ENCODE peak calls at places on chromosomes 13 and 19, in six cellular contexts. One of them, this sample, is unnamed. For H3K79me2 and H3K4me1, the result is how much of the 10 kb centered on the place peaks cover.

GRCh38 chr19:35216026-35216832 is 12.3 kb downstream of the FAM187B start:
- DNase-seq in K562: no peak
- DNase-seq in SK-N-SH: no peak
- DNase-seq in HCT116: no peak
- DNase-seq in HepG2: no peak
- DNase-seq in GM12878: no peak
- DNase-seq in this sample: no peak

GRCh38 chr19:51602189-51602854 is 27.9 kb downstream of the SIGLEC5 start:
- DNase-seq in HCT116: no peak
- DNase-seq in SK-N-SH: no peak
- DNase-seq in GM12878: no peak
- DNase-seq in HepG2: no peak
- DNase-seq in K562: no peak
- DNase-seq in this sample: peak

GRCh38 chr13:21684576-21684975 is 13.7 kb downstream of the FGF9 start:
- DNase-seq in HCT116: no peak
- DNase-seq in K562: no peak
- DNase-seq in GM12878: no peak
- DNase-seq in SK-N-SH: no peak
- DNase-seq in HepG2: no peak
- DNase-seq in this sample: no peak

GRCh38 chr13:79810671-79811070 is 329.7 kb downstream of the NDFIP2 start:
- DNase-seq in SK-N-SH: no peak
- DNase-seq in GM12878: no peak
- DNase-seq in K562: no peak
- DNase-seq in HCT116: no peak
- DNase-seq in HepG2: no peak
- DNase-seq in this sample: peak

GRCh38 chr19:34461375-34462100 is 20.0 kb upstream of the WTIP start:
- DNase-seq in GM12878: no peak
- DNase-seq in K562: no peak
- DNase-seq in HepG2: no peak
- DNase-seq in HCT116: no peak
- DNase-seq in SK-N-SH: no peak
- DNase-seq in this sample: no peak

GRCh38 chr13:50357586-50358118 is 342.4 kb downstream of the KCNRG start:
- DNase-seq in K562: peak
- DNase-seq in HCT116: no peak
- DNase-seq in SK-N-SH: no peak
- DNase-seq in GM12878: no peak
- DNase-seq in HepG2: no peak
- DNase-seq in this sample: no peak

GRCh38 chr19:7535035-7535992 is at the start of gene PNPLA6:
- DNase-seq in SK-N-SH: peak
- DNase-seq in HCT116: peak
- DNase-seq in HepG2: peak
- DNase-seq in GM12878: peak
- DNase-seq in K562: peak
- DNase-seq in this sample: peak

GRCh38 chr13:90867336-90867683 is 480.2 kb upstream of the MIR17HG start:
- DNase-seq in HepG2: peak
- DNase-seq in HCT116: peak
- DNase-seq in K562: peak
- DNase-seq in GM12878: peak
- DNase-seq in SK-N-SH: peak
- DNase-seq in this sample: peak

GRCh38 chr19:49988433-49988832 is 27.5 kb upstream of the SIGLEC11 start:
- DNase-seq in HCT116: no peak
- DNase-seq in K562: no peak
- DNase-seq in GM12878: no peak
- DNase-seq in HepG2: no peak
- DNase-seq in SK-N-SH: no peak
- DNase-seq in this sample: no peak

GRCh38 chr19:16199275-16199932 is 1.7 kb downstream of the AP1M1 start:
- DNase-seq in GM12878: no peak
- DNase-seq in K562: no peak
- DNase-seq in HCT116: no peak
- DNase-seq in SK-N-SH: no peak
- DNase-seq in HepG2: no peak
- DNase-seq in this sample: no peak

GRCh38 chr13:99278843-99279242 is 20.7 kb upstream of the GPR18 start:
- DNase-seq in HepG2: no peak
- DNase-seq in GM12878: no peak
- DNase-seq in SK-N-SH: no peak
- DNase-seq in K562: no peak
- DNase-seq in HCT116: no peak
- DNase-seq in this sample: no peak
- H3K79me2 ChIP-seq in HepG2: under half
- H3K79me2 ChIP-seq in GM12878: under half
- H3K79me2 ChIP-seq in SK-N-SH: under half
- H3K79me2 ChIP-seq in K562: under half
- H3K79me2 ChIP-seq in HCT116: under half
- H3K79me2 ChIP-seq in this sample: under half

GRCh38 chr13:36858285-36858684 is 39.3 kb downstream of the RFXAP start:
- DNase-seq in K562: peak
- DNase-seq in GM12878: no peak
- DNase-seq in HepG2: peak
- DNase-seq in HCT116: peak
- DNase-seq in SK-N-SH: peak
- DNase-seq in this sample: peak
- TF ChIP-seq REST in K562: no peak
- TF ChIP-seq REST in GM12878: no peak
- TF ChIP-seq REST in HepG2: no peak
- TF ChIP-seq REST in HCT116: no peak
- TF ChIP-seq REST in SK-N-SH: no peak
- TF ChIP-seq REST in this sample: no peak

DNA sequence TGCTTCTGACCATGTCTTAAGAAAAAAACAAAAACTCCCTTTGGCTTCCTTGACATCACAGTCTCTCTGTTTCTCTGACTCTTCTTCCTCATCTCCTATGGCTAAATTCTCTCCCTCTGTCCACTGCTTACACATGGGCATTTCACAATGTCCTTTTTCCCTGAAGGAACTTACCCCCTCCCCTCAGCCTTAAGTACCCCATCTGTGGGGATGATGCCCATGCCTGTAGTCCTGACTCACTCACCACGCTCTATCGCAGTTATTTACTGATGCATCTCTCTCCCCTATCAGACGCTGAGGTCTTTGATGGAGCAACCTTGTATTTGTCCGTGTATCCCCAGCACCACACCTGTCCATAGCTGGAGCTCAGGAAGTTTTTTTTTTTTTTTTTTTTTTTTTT is 32.4 kb downstream of the ACTN4 start:
- DNase-seq in GM12878: no peak
- DNase-seq in K562: no peak
- DNase-seq in HepG2: no peak
- DNase-seq in SK-N-SH: no peak
- DNase-seq in HCT116: no peak
- DNase-seq in this sample: no peak
- H3K4me1 ChIP-seq in GM12878: half or more
- H3K4me1 ChIP-seq in K562: half or more
- H3K4me1 ChIP-seq in HepG2: half or more
- H3K4me1 ChIP-seq in SK-N-SH: half or more
- H3K4me1 ChIP-seq in HCT116: under half
- H3K4me1 ChIP-seq in this sample: under half

GRCh38 chr13:27113436-27113835 is 58.2 kb downstream of the USP12 start:
- DNase-seq in HCT116: no peak
- DNase-seq in HepG2: no peak
- DNase-seq in K562: no peak
- DNase-seq in SK-N-SH: no peak
- DNase-seq in GM12878: no peak
- DNase-seq in this sample: no peak
- H3K79me2 ChIP-seq in HCT116: under half
- H3K79me2 ChIP-seq in HepG2: under half
- H3K79me2 ChIP-seq in K562: under half
- H3K79me2 ChIP-seq in SK-N-SH: half or more
- H3K79me2 ChIP-seq in GM12878: under half
- H3K79me2 ChIP-seq in this sample: half or more

GRCh38 chr19:19260417-19260816 is 12.7 kb downstream of the TM6SF2 start:
- DNase-seq in SK-N-SH: no peak
- DNase-seq in GM12878: no peak
- DNase-seq in HCT116: no peak
- DNase-seq in K562: no peak
- DNase-seq in HepG2: no peak
- DNase-seq in this sample: peak
- TF ChIP-seq REST in SK-N-SH: no peak
- TF ChIP-seq REST in GM12878: no peak
- TF ChIP-seq REST in HCT116: no peak
- TF ChIP-seq REST in K562: no peak
- TF ChIP-seq REST in HepG2: no peak
- TF ChIP-seq REST in this sample: no peak

GRCh38 chr19:13024958-13025653 is 29.8 kb downstream of the NFIX start:
- DNase-seq in SK-N-SH: no peak
- DNase-seq in GM12878: no peak
- DNase-seq in HepG2: no peak
- DNase-seq in HCT116: no peak
- DNase-seq in K562: no peak
- DNase-seq in this sample: peak
- H3K4me1 ChIP-seq in SK-N-SH: under half
- H3K4me1 ChIP-seq in GM12878: under half
- H3K4me1 ChIP-seq in HepG2: half or more
- H3K4me1 ChIP-seq in HCT116: under half
- H3K4me1 ChIP-seq in K562: under half
- H3K4me1 ChIP-seq in this sample: half or more

DNA sequence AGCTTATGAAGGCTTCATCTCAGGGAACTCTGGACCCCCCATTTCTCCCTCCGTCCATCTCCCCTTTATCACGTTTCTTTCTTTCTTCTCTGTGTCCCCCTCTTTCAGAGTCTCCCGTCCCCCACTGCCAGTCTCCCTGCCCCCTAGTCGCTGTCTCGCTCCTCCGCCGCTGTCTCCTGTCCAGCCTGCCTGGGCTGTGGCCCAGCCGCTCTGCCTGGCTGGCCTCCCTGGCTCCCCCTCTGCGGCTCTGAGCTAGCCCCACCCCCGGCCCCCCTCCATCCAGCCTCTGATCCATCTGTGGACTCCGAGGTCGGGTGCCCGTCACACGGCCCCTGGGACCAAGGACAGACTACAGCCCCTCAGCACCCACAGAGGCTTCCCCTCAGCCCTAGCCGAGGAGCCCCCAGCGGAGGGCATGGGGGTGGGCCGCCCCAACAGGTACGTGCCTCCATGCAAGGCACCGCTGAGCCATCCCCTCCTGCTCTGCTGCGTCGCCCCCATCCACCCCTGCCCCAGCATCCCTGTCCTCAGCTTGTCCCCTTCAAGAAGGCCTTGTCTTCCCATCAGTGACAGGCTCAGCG is 1.1 kb upstream of the KCNJ14 start:
- DNase-seq in K562: no peak
- DNase-seq in GM12878: no peak
- DNase-seq in SK-N-SH: peak
- DNase-seq in HepG2: no peak
- DNase-seq in HCT116: no peak
- DNase-seq in this sample: no peak
- H3K79me2 ChIP-seq in K562: under half
- H3K79me2 ChIP-seq in GM12878: under half
- H3K79me2 ChIP-seq in SK-N-SH: under half
- H3K79me2 ChIP-seq in HepG2: under half
- H3K79me2 ChIP-seq in HCT116: half or more
- H3K79me2 ChIP-seq in this sample: under half

GRCh38 chr19:41646589-41647204 is 19.8 kb upstream of the CEACAM4 start:
- DNase-seq in SK-N-SH: peak
- DNase-seq in K562: peak
- DNase-seq in GM12878: no peak
- DNase-seq in HepG2: no peak
- DNase-seq in HCT116: peak
- DNase-seq in this sample: peak
- TF ChIP-seq REST in SK-N-SH: no peak
- TF ChIP-seq REST in K562: no peak
- TF ChIP-seq REST in GM12878: no peak
- TF ChIP-seq REST in HepG2: no peak
- TF ChIP-seq REST in HCT116: no peak
- TF ChIP-seq REST in this sample: no peak

DNA sequence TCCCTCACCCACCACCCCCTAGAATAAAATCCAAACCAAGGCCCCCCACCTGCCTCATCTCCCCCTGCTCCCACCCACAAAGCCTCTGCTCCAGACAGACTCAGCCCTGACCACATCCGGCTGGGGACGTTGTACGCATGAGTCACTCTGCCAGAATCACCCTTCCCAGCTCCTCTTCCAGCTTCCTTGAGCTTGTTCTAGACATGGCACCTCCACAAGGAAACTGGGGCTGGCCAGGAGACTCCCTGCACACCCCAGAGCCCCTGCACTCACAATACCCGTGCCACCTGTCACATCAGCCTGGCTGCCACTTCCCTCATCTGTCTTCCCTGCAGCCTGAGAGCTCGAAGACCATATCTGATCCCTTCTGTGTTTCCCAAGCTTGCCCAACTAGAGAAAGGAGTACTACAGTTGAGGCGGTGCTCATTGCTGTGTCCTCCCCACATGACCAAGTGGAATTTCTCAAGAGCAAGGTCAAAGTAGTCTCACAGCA is 9.7 kb downstream of the DEDD2 start:
- DNase-seq in GM12878: no peak
- DNase-seq in HepG2: no peak
- DNase-seq in K562: peak
- DNase-seq in SK-N-SH: no peak
- DNase-seq in HCT116: no peak
- DNase-seq in this sample: no peak
- H3K4me1 ChIP-seq in GM12878: under half
- H3K4me1 ChIP-seq in HepG2: under half
- H3K4me1 ChIP-seq in K562: under half
- H3K4me1 ChIP-seq in SK-N-SH: under half
- H3K4me1 ChIP-seq in HCT116: under half
- H3K4me1 ChIP-seq in this sample: under half

GRCh38 chr19:47646924-47647323 is 38.0 kb downstream of the BICRA start:
- DNase-seq in HepG2: no peak
- DNase-seq in K562: no peak
- DNase-seq in HCT116: no peak
- DNase-seq in SK-N-SH: no peak
- DNase-seq in GM12878: no peak
- DNase-seq in this sample: no peak
- H3K79me2 ChIP-seq in HepG2: under half
- H3K79me2 ChIP-seq in K562: under half
- H3K79me2 ChIP-seq in HCT116: half or more
- H3K79me2 ChIP-seq in SK-N-SH: half or more
- H3K79me2 ChIP-seq in GM12878: under half
- H3K79me2 ChIP-seq in this sample: half or more